ENCODE peak calls at places on chromosomes 2 and 18, in five cellular contexts. Y, X, A, B and M are unnamed samples.

GRCh38 chr2:71823526-71823925 is 324.1 kb downstream of the CYP26B1 start:
- DNase-seq in X (no peak), A (no peak), B (no peak), Y (no peak), M (no peak)

GRCh38 chr2:216670266-216671080 is 24.9 kb downstream of the IGFBP5 start:
- DNase-seq in Y (no peak), X (no peak), B (no peak), A (no peak), M (no peak)

GRCh38 chr2:118498943-118499342 is 348.5 kb downstream of the EN1 start:
- DNase-seq in B (no peak), X (no peak), Y (no peak), A (no peak), M (no peak)

GRCh38 chr18:10228380-10228779 is 226.1 kb upstream of the APCDD1 start:
- DNase-seq in A (no peak), X (no peak), B (peak), Y (no peak), M (no peak)

GRCh38 chr2:53437371-53437770 is 330.2 kb upstream of the CHAC2 start:
- DNase-seq in Y (no peak), A (no peak), X (no peak), B (peak), M (no peak)

GRCh38 chr2:26018184-26018716 is 15.6 kb upstream of the RAB10 start:
- DNase-seq in X (peak), A (peak), Y (peak), B (peak), M (no peak)

GRCh38 chr2:3355951-3356569 is 21.6 kb downstream of the EIPR1 start:
- DNase-seq in A (no peak), B (peak), Y (no peak), X (no peak), M (no peak)

GRCh38 chr18:40692871-40693270 is 1262.2 kb upstream of the PIK3C3 start:
- DNase-seq in X (no peak), A (no peak), B (no peak), Y (no peak), M (no peak)

GRCh38 chr18:10169064-10169562 is 255.3 kb downstream of the VAPA start:
- DNase-seq in B (no peak), Y (no peak), X (peak), A (no peak), M (no peak)

GRCh38 chr2:66840321-66841014 is 405.5 kb downstream of the MEIS1 start:
- DNase-seq in A (no peak), Y (no peak), B (no peak), X (no peak), M (no peak)

GRCh38 chr2:230254152-230254881 is 28.8 kb downstream of the SP140 start:
- DNase-seq in Y (no peak), X (no peak), B (no peak), A (no peak), M (peak)

GRCh38 chr18:79704631-79705030 is 25.0 kb downstream of the CTDP1 start:
- DNase-seq in B (no peak), Y (no peak), X (no peak), A (no peak), M (no peak)

GRCh38 chr2:172326211-172326509 is 101.2 kb upstream of the ITGA6 start:
- DNase-seq in A (no peak), X (no peak), B (no peak), Y (no peak), M (no peak)
- H3K4me3 ChIP-seq in A (no peak), X (no peak), B (no peak), Y (no peak), M (no peak)

DNA sequence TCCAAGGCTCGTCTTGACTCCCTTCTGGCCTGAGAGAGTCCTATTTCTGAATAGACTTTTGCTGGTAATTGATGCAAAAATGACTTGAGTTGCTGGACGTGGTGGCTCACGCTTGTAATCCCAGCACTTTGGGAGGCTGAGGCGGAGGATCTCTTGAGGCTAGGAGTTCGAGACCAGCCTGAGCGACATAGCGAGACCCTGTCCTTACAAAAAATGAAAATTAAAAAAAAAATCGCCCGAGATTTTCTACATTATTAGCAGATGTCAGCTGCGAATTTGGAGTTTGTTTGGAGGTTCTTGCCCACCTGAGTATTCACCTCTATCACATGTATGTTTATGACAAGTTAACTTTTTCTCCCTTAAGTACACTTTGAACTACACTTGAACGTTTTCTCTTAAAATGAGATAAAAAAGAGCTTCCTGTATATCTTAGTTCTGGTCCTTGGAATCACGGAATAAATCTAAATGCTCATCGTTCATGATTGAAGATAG is 471 bp upstream of the C2orf42 start:
- DNase-seq in A (no peak), X (no peak), B (no peak), Y (no peak), M (no peak)
- H3K4me3 ChIP-seq in A (no peak), X (peak), B (peak), Y (peak), M (peak)

GRCh38 chr2:1051585-1051984 is 100.9 kb downstream of the SNTG2 start:
- DNase-seq in X (no peak), A (no peak), Y (no peak), B (no peak), M (no peak)

GRCh38 chr2:1055014-1055595 is 104.5 kb downstream of the SNTG2 start:
- DNase-seq in Y (no peak), A (no peak), X (no peak), B (no peak), M (no peak)

GRCh38 chr2:1052671-1053270 is 102.1 kb downstream of the SNTG2 start:
- DNase-seq in Y (no peak), B (no peak), A (no peak), X (no peak), M (no peak)

GRCh38 chr2:1054399-1054798 is 103.8 kb downstream of the SNTG2 start:
- DNase-seq in A (no peak), X (no peak), B (no peak), Y (no peak), M (no peak)

GRCh38 chr2:1053781-1054180 is 103.1 kb downstream of the SNTG2 start:
- DNase-seq in Y (no peak), A (no peak), X (no peak), B (peak), M (no peak)
- H3K4me3 ChIP-seq in Y (no peak), A (no peak), X (no peak), B (no peak), M (no peak)

GRCh38 chr18:55400590-55401274 is 187.3 kb downstream of the TCF4 start:
- DNase-seq in A (no peak), B (no peak), Y (no peak), X (no peak), M (no peak)
- H3K4me3 ChIP-seq in A (peak), B (no peak), Y (no peak), X (peak), M (no peak)